ENCODE peak calls at places on chromosomes 16 and 17, in nine cellular contexts. One of them, this sample, is unnamed.

GRCh38 chr16:9817586-9817985 is 364.6 kb downstream of the GRIN2A start:
- DNase-seq in fibroblast of lung: no peak
- DNase-seq in Peyer's patch: no peak
- DNase-seq in adrenal gland: no peak
- DNase-seq in BJ: no peak
- DNase-seq in AG04450: no peak
- DNase-seq in CD8-positive, alpha-beta memory T cell: no peak
- DNase-seq in AG10803: no peak
- DNase-seq in GM23248: no peak
- DNase-seq in this sample: no peak

GRCh38 chr16:12439443-12440232 is 364.0 kb downstream of the CPPED1 start:
- DNase-seq in fibroblast of lung: no peak
- DNase-seq in Peyer's patch: no peak
- DNase-seq in adrenal gland: no peak
- DNase-seq in BJ: no peak
- DNase-seq in AG04450: no peak
- DNase-seq in CD8-positive, alpha-beta memory T cell: no peak
- DNase-seq in AG10803: no peak
- DNase-seq in GM23248: no peak
- DNase-seq in this sample: no peak

GRCh38 chr17:74442670-74443515 is 11.0 kb downstream of the GPRC5C start:
- DNase-seq in fibroblast of lung: no peak
- DNase-seq in Peyer's patch: peak; percentile 90
- DNase-seq in adrenal gland: peak; percentile 92
- DNase-seq in BJ: no peak
- DNase-seq in AG04450: no peak
- DNase-seq in CD8-positive, alpha-beta memory T cell: no peak
- DNase-seq in AG10803: peak; percentile 12
- DNase-seq in GM23248: peak; percentile 25
- DNase-seq in this sample: no peak

GRCh38 chr16:14628806-14629611 is 1.1 kb downstream of the PARN start:
- DNase-seq in fibroblast of lung: peak; percentile 8
- DNase-seq in Peyer's patch: no peak
- DNase-seq in adrenal gland: no peak
- DNase-seq in BJ: no peak
- DNase-seq in AG04450: no peak
- DNase-seq in CD8-positive, alpha-beta memory T cell: peak; percentile 5
- DNase-seq in AG10803: no peak
- DNase-seq in GM23248: no peak
- DNase-seq in this sample: no peak

GRCh38 chr16:55842369-55843104 is 9.6 kb upstream of the CES1 start:
- DNase-seq in fibroblast of lung: peak; percentile 25
- DNase-seq in Peyer's patch: no peak
- DNase-seq in adrenal gland: peak; percentile 19
- DNase-seq in BJ: no peak
- DNase-seq in AG04450: peak; percentile 10
- DNase-seq in CD8-positive, alpha-beta memory T cell: peak; percentile 12
- DNase-seq in AG10803: peak; percentile 42
- DNase-seq in GM23248: peak; percentile 63
- DNase-seq in this sample: peak; percentile 17

GRCh38 chr16:71287903-71288302 is 1.3 kb downstream of the CMTR2 start:
- DNase-seq in fibroblast of lung: no peak
- DNase-seq in Peyer's patch: no peak
- DNase-seq in adrenal gland: no peak
- DNase-seq in BJ: no peak
- DNase-seq in AG04450: no peak
- DNase-seq in CD8-positive, alpha-beta memory T cell: no peak
- DNase-seq in AG10803: no peak
- DNase-seq in GM23248: peak; percentile 14
- DNase-seq in this sample: no peak

GRCh38 chr16:71807905-71808592 is 585 bp downstream of the AP1G1 start:
- DNase-seq in fibroblast of lung: peak; percentile 38
- DNase-seq in Peyer's patch: no peak
- DNase-seq in adrenal gland: peak; percentile 49
- DNase-seq in BJ: no peak
- DNase-seq in AG04450: no peak
- DNase-seq in CD8-positive, alpha-beta memory T cell: no peak
- DNase-seq in AG10803: peak; percentile 38
- DNase-seq in GM23248: peak; percentile 73
- DNase-seq in this sample: no peak

GRCh38 chr17:58277107-58277506 is 3.6 kb downstream of the MPO start:
- DNase-seq in fibroblast of lung: no peak
- DNase-seq in Peyer's patch: no peak
- DNase-seq in adrenal gland: no peak
- DNase-seq in BJ: no peak
- DNase-seq in AG04450: no peak
- DNase-seq in CD8-positive, alpha-beta memory T cell: peak; percentile 4
- DNase-seq in AG10803: peak; percentile 12
- DNase-seq in GM23248: peak; percentile 43
- DNase-seq in this sample: no peak

GRCh38 chr16:3965781-3966582 is 85.5 kb upstream of the CREBBP start:
- DNase-seq in fibroblast of lung: no peak
- DNase-seq in Peyer's patch: no peak
- DNase-seq in adrenal gland: no peak
- DNase-seq in BJ: no peak
- DNase-seq in AG04450: no peak
- DNase-seq in CD8-positive, alpha-beta memory T cell: no peak
- DNase-seq in AG10803: no peak
- DNase-seq in GM23248: no peak
- DNase-seq in this sample: no peak

GRCh38 chr16:3963203-3963602 is 82.7 kb upstream of the CREBBP start:
- DNase-seq in fibroblast of lung: no peak
- DNase-seq in Peyer's patch: no peak
- DNase-seq in adrenal gland: no peak
- DNase-seq in BJ: no peak
- DNase-seq in AG04450: no peak
- DNase-seq in CD8-positive, alpha-beta memory T cell: peak; percentile 79
- DNase-seq in AG10803: peak; percentile 24
- DNase-seq in GM23248: peak; percentile 20
- DNase-seq in this sample: no peak

GRCh38 chr16:3963886-3964685 is 83.6 kb upstream of the CREBBP start:
- DNase-seq in fibroblast of lung: no peak
- DNase-seq in Peyer's patch: no peak
- DNase-seq in adrenal gland: no peak
- DNase-seq in BJ: no peak
- DNase-seq in AG04450: no peak
- DNase-seq in CD8-positive, alpha-beta memory T cell: no peak
- DNase-seq in AG10803: no peak
- DNase-seq in GM23248: no peak
- DNase-seq in this sample: no peak

GRCh38 chr16:3965306-3965705 is 84.8 kb upstream of the CREBBP start:
- DNase-seq in fibroblast of lung: no peak
- DNase-seq in Peyer's patch: no peak
- DNase-seq in adrenal gland: no peak
- DNase-seq in BJ: no peak
- DNase-seq in AG04450: no peak
- DNase-seq in CD8-positive, alpha-beta memory T cell: no peak
- DNase-seq in AG10803: no peak
- DNase-seq in GM23248: no peak
- DNase-seq in this sample: no peak

DNA sequence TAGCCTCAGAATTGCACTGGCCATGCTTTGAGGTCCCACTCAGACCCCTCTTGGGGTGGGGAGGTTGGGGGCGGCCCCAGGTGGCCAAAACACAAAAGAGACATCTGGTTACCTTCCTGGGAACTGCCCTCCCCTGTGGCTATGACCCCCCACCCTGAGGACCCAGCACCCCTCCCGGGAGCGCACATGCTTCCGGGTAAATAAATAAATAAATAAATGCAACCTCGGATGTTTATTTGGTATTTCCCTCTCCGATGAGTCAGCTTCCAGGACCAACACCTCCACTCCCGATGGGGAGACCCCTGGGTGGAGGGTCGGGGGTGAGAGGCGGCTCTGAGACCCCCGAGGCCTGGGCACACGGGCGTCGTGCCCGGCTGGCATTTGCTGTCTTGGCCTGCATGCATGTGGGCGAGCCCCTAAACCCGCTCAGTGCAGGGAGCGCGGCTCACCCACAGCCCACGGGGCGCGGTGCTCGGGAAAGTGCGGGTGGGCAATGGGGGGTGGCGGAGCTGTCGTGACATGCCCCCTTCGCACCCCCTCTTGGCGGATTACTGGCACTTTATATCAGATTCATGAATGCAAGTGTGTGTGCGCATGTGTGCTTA is 84.3 kb upstream of the CREBBP start:
- DNase-seq in fibroblast of lung: no peak
- DNase-seq in Peyer's patch: no peak
- DNase-seq in adrenal gland: no peak
- DNase-seq in BJ: no peak
- DNase-seq in AG04450: no peak
- DNase-seq in CD8-positive, alpha-beta memory T cell: no peak
- DNase-seq in AG10803: no peak
- DNase-seq in GM23248: no peak
- DNase-seq in this sample: no peak
- H3K4me3 ChIP-seq in fibroblast of lung: no peak overlapping the region
- H3K4me3 ChIP-seq in Peyer's patch: no peak overlapping the region
- H3K4me3 ChIP-seq in adrenal gland: no peak overlapping the region
- H3K4me3 ChIP-seq in BJ: no peak overlapping the region
- H3K4me3 ChIP-seq in AG04450: no peak overlapping the region
- H3K4me3 ChIP-seq in CD8-positive, alpha-beta memory T cell: no peak overlapping the region
- H3K4me3 ChIP-seq in AG10803: no peak overlapping the region
- H3K4me3 ChIP-seq in GM23248: no peak overlapping the region
- H3K4me3 ChIP-seq in this sample: no peak overlapping the region

DNA sequence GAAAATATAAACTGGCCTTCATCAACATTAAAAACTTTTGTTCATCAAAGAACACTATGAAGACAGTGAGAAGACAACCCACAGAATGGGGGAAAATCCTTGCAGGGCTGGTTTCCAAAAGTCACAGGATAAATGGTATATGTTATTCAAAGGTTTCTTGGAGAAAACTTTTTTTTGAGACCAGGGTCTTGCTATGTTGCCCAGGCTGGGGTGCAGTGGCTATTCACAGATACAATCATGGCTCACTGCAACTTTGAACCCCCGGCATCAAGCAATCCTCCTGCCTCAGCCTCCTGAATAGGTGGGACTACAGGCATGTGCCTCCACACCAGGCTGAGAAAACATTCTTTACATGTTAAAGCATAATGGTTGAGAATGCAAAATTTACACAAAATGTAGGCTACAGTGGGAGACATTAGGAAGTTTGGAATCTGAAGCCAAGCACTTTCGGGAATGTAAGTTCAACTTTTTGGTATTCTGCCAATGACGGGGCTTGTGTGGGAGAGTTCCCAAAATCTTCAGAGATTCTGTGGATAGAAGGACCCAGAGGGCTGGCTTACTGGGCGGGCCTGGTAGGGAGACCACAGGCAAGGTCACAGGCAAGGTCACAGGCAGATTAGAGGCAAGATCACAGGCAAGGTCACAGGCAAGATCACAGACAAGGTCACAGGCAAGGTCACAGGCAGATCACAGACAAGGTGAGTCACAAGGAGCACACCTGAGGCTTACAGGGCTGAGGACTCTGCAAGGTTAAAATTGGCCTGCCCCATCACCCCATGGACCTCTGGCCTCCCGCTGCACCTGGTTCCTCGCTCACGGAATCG is 24.3 kb upstream of the ATP2A3 start:
- DNase-seq in fibroblast of lung: peak; percentile 41
- DNase-seq in Peyer's patch: no peak
- DNase-seq in adrenal gland: no peak
- DNase-seq in BJ: no peak
- DNase-seq in AG04450: no peak
- DNase-seq in CD8-positive, alpha-beta memory T cell: no peak
- DNase-seq in AG10803: no peak
- DNase-seq in GM23248: no peak
- DNase-seq in this sample: no peak
- H3K4me3 ChIP-seq in fibroblast of lung: no peak overlapping the region
- H3K4me3 ChIP-seq in Peyer's patch: no peak overlapping the region
- H3K4me3 ChIP-seq in adrenal gland: no peak overlapping the region
- H3K4me3 ChIP-seq in BJ: no peak overlapping the region
- H3K4me3 ChIP-seq in AG04450: no peak overlapping the region
- H3K4me3 ChIP-seq in CD8-positive, alpha-beta memory T cell: no peak overlapping the region
- H3K4me3 ChIP-seq in AG10803: no peak overlapping the region
- H3K4me3 ChIP-seq in GM23248: no peak overlapping the region
- H3K4me3 ChIP-seq in this sample: no peak overlapping the region

GRCh38 chr17:46979023-46979870 is at the start of gene RPRML:
- DNase-seq in fibroblast of lung: peak; percentile 27
- DNase-seq in Peyer's patch: peak; percentile 55
- DNase-seq in adrenal gland: no peak
- DNase-seq in BJ: no peak
- DNase-seq in AG04450: no peak
- DNase-seq in CD8-positive, alpha-beta memory T cell: peak; percentile 10
- DNase-seq in AG10803: no peak
- DNase-seq in GM23248: peak; percentile 47
- DNase-seq in this sample: no peak

GRCh38 chr17:46977348-46977747 is 1.7 kb downstream of the RPRML start:
- DNase-seq in fibroblast of lung: peak; percentile 29
- DNase-seq in Peyer's patch: no peak
- DNase-seq in adrenal gland: no peak
- DNase-seq in BJ: no peak
- DNase-seq in AG04450: no peak
- DNase-seq in CD8-positive, alpha-beta memory T cell: no peak
- DNase-seq in AG10803: no peak
- DNase-seq in GM23248: peak; percentile 34
- DNase-seq in this sample: no peak

GRCh38 chr17:46978489-46979022 is 497 bp downstream of the RPRML start:
- DNase-seq in fibroblast of lung: no peak
- DNase-seq in Peyer's patch: no peak
- DNase-seq in adrenal gland: no peak
- DNase-seq in BJ: no peak
- DNase-seq in AG04450: no peak
- DNase-seq in CD8-positive, alpha-beta memory T cell: no peak
- DNase-seq in AG10803: no peak
- DNase-seq in GM23248: peak; percentile 31
- DNase-seq in this sample: no peak

GRCh38 chr17:46976626-46977270 is 2.3 kb downstream of the RPRML start:
- DNase-seq in fibroblast of lung: no peak
- DNase-seq in Peyer's patch: no peak
- DNase-seq in adrenal gland: no peak
- DNase-seq in BJ: no peak
- DNase-seq in AG04450: no peak
- DNase-seq in CD8-positive, alpha-beta memory T cell: no peak
- DNase-seq in AG10803: no peak
- DNase-seq in GM23248: no peak
- DNase-seq in this sample: no peak

DNA sequence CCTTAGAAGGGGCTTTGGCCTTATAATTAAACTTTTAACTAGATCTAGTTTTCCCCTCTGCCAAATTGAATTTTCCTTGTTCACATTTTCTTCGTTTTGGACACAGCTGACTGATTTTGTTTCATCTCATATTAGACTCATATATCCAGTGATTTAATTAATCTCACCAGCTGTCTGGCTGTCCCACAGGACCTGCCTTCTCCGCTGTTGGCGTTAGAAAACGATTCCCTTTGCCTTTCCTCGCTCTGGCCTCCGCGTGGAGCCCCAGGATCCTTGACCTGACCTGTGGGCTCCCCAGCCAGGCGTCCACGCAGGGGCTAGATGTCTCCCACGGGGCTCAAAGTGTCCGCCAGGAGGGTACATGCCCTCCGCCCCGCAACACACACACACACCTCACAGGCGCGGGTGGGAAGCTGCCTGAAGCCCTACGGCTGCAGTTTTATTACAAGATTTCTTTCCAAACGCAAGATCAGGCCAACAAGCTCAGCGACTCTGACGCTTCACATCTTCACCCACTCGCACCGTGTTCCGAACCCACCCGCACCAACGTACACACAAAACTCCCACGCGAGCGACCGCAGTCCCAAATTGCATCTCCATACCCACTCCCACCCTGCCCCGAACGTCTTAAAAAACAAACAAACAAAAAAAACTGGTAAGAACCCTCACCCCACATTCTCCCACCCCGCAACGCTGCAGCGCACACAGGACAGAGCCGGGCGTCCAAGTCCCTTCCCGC is 1.1 kb downstream of the RPRML start:
- DNase-seq in fibroblast of lung: no peak
- DNase-seq in Peyer's patch: no peak
- DNase-seq in adrenal gland: no peak
- DNase-seq in BJ: no peak
- DNase-seq in AG04450: no peak
- DNase-seq in CD8-positive, alpha-beta memory T cell: no peak
- DNase-seq in AG10803: no peak
- DNase-seq in GM23248: peak; percentile 12
- DNase-seq in this sample: no peak
- H3K4me3 ChIP-seq in fibroblast of lung: no peak overlapping the region
- H3K4me3 ChIP-seq in Peyer's patch: peak overlapping the region; percentile 62
- H3K4me3 ChIP-seq in adrenal gland: peak overlapping the region; percentile 59
- H3K4me3 ChIP-seq in BJ: no peak overlapping the region
- H3K4me3 ChIP-seq in AG04450: no peak overlapping the region
- H3K4me3 ChIP-seq in CD8-positive, alpha-beta memory T cell: no peak overlapping the region
- H3K4me3 ChIP-seq in AG10803: no peak overlapping the region
- H3K4me3 ChIP-seq in GM23248: peak overlapping the region; percentile 62
- H3K4me3 ChIP-seq in this sample: no peak overlapping the region

GRCh38 chr17:50728881-50729765 is 9.7 kb downstream of the LUC7L3 start:
- DNase-seq in fibroblast of lung: no peak
- DNase-seq in Peyer's patch: no peak
- DNase-seq in adrenal gland: no peak
- DNase-seq in BJ: no peak
- DNase-seq in AG04450: no peak
- DNase-seq in CD8-positive, alpha-beta memory T cell: no peak
- DNase-seq in AG10803: no peak
- DNase-seq in GM23248: no peak
- DNase-seq in this sample: no peak

GRCh38 chr17:50737118-50737698 is 17.8 kb downstream of the LUC7L3 start:
- DNase-seq in fibroblast of lung: no peak
- DNase-seq in Peyer's patch: no peak
- DNase-seq in adrenal gland: no peak
- DNase-seq in BJ: no peak
- DNase-seq in AG04450: no peak
- DNase-seq in CD8-positive, alpha-beta memory T cell: no peak
- DNase-seq in AG10803: no peak
- DNase-seq in GM23248: no peak
- DNase-seq in this sample: no peak

GRCh38 chr17:50728112-50728429 is 8.7 kb downstream of the LUC7L3 start:
- DNase-seq in fibroblast of lung: no peak
- DNase-seq in Peyer's patch: no peak
- DNase-seq in adrenal gland: no peak
- DNase-seq in BJ: no peak
- DNase-seq in AG04450: no peak
- DNase-seq in CD8-positive, alpha-beta memory T cell: no peak
- DNase-seq in AG10803: no peak
- DNase-seq in GM23248: no peak
- DNase-seq in this sample: no peak

GRCh38 chr17:50735287-50735686 is 15.9 kb downstream of the LUC7L3 start:
- DNase-seq in fibroblast of lung: no peak
- DNase-seq in Peyer's patch: no peak
- DNase-seq in adrenal gland: no peak
- DNase-seq in BJ: no peak
- DNase-seq in AG04450: no peak
- DNase-seq in CD8-positive, alpha-beta memory T cell: no peak
- DNase-seq in AG10803: no peak
- DNase-seq in GM23248: no peak
- DNase-seq in this sample: no peak

DNA sequence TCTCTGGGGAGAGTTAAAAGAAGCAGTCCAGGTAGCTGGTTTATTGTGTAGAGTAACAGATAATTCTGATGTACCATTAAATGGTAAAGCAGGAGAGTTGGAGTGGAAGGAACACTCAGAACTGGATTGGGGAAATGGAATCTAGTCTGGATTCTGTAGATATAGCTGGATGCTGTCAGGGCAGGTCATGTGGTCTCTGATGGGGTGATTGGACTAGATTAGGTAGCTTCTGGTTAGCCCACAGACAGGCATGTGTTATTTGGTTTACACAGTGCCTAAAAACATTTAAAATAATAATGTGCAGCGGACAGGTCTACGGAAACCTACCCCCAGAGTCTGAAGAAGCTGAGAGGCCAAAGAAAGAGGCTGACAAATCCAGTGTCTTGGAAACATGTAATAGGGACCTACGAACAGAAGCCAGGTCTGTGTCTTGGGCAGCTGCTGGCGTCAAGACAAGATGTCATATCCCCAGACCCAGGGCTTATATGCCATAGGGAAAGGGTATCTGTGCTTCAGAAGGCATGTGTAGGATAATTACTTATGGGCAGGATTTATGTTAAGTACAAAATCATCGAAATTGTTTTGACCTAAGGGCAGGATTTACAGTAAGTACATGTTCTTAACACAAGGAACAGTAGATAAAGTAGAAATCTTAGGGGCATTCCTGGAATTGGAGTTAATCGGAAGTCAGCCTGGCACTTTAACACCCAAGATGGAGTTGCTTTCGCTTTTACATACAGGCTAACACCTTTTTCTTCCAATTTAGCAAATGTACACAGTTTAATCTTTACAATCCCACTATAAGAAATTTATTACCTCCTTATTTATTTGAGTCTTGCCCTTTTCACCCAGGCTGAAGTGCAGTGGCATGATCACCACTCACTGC is 12.4 kb downstream of the LUC7L3 start:
- DNase-seq in fibroblast of lung: no peak
- DNase-seq in Peyer's patch: no peak
- DNase-seq in adrenal gland: no peak
- DNase-seq in BJ: no peak
- DNase-seq in AG04450: no peak
- DNase-seq in CD8-positive, alpha-beta memory T cell: no peak
- DNase-seq in AG10803: no peak
- DNase-seq in GM23248: no peak
- DNase-seq in this sample: no peak
- H3K4me3 ChIP-seq in fibroblast of lung: no peak overlapping the region
- H3K4me3 ChIP-seq in Peyer's patch: no peak overlapping the region
- H3K4me3 ChIP-seq in adrenal gland: no peak overlapping the region
- H3K4me3 ChIP-seq in BJ: no peak overlapping the region
- H3K4me3 ChIP-seq in AG04450: no peak overlapping the region
- H3K4me3 ChIP-seq in CD8-positive, alpha-beta memory T cell: peak overlapping the region; percentile 14
- H3K4me3 ChIP-seq in AG10803: no peak overlapping the region
- H3K4me3 ChIP-seq in GM23248: no peak overlapping the region
- H3K4me3 ChIP-seq in this sample: no peak overlapping the region

This sample was measured in Panc1.